ENCODE peak calls at places on chromosomes 16 and 17, in nine cellular contexts. N is lung microvascular endothelial cell; Q is omental fat pad; F is astrocyte; J is stimulated activated CD8-positive, alpha-beta memory T cell treated with anti-CD3 and anti-CD28 coated beads, Interleukin-15, amount 100 ng/mL, for 48 hours; I is AG20443; A is ovary; Z is erythroblast; O is GM04504. K is an unnamed sample.

GRCh38 chr16:30698816-30699614 is at the start of gene SRCAP:
- DNase-seq in O (peak), J (peak), I (peak), Z (peak), Q (peak), A (peak), N (peak), F (peak), K (peak)

GRCh38 chr16:22933173-22933572 is 119.2 kb downstream of the HS3ST2 start:
- DNase-seq in Z (no peak), I (no peak), J (no peak), O (no peak), A (no peak), N (peak), Q (no peak), F (no peak), K (no peak)

GRCh38 chr17:67221062-67221998 is 23.7 kb downstream of the HELZ start:
- DNase-seq in A (no peak), I (peak), O (no peak), F (no peak), J (no peak), Z (peak), Q (no peak), N (peak), K (peak)

GRCh38 chr17:28756025-28756804 is 12.4 kb downstream of the TRAF4 start:
- DNase-seq in Z (no peak), A (no peak), N (no peak), F (no peak), O (no peak), I (no peak), Q (no peak), J (no peak), K (no peak)

GRCh38 chr16:67155305-67156145 is 4.2 kb downstream of the TRADD start:
- DNase-seq in I (peak), J (peak), A (peak), Q (no peak), N (peak), Z (peak), O (peak), F (no peak), K (no peak)

GRCh38 chr16:81275795-81276194 is 37.3 kb downstream of the BCO1 start:
- DNase-seq in O (no peak), J (no peak), N (no peak), A (no peak), F (no peak), Z (no peak), I (no peak), Q (no peak), K (no peak)

GRCh38 chr17:28046034-28046825 is 3.8 kb downstream of the NLK start:
- DNase-seq in A (no peak), I (no peak), O (no peak), J (no peak), F (no peak), N (no peak), Q (no peak), Z (peak), K (no peak)

GRCh38 chr17:15257316-15257925 is 7.7 kb downstream of the PMP22 start:
- DNase-seq in O (peak), I (peak), A (peak), Z (peak), J (peak), N (peak), Q (peak), F (peak), K (peak)

GRCh38 chr17:78956254-78956653 is 23.5 kb downstream of the LGALS3BP start:
- DNase-seq in F (no peak), J (no peak), O (no peak), Z (no peak), N (no peak), I (no peak), Q (no peak), A (no peak), K (no peak)

GRCh38 chr16:55846598-55847346 is 13.9 kb upstream of the CES1 start:
- DNase-seq in N (no peak), J (no peak), I (no peak), F (no peak), Q (no peak), Z (no peak), A (no peak), O (no peak), K (no peak)

GRCh38 chr16:9297437-9298113 is 206.1 kb downstream of the HAPSTR1 start:
- DNase-seq in A (no peak), O (no peak), Z (peak), N (peak), F (no peak), Q (no peak), J (no peak), I (peak), K (peak)

GRCh38 chr17:75065562-75066151 is 18.6 kb downstream of the KCTD2 start:
- DNase-seq in J (no peak), O (no peak), F (no peak), A (no peak), Q (no peak), I (peak), N (peak), Z (no peak), K (no peak)

GRCh38 chr16:81798311-81799137 is 19.4 kb downstream of the PLCG2 start:
- DNase-seq in A (no peak), I (no peak), N (no peak), F (no peak), J (no peak), O (no peak), Q (no peak), Z (no peak), K (no peak)

GRCh38 chr17:75460295-75460694 is 3.9 kb downstream of the TMEM94 start:
- DNase-seq in J (no peak), F (no peak), Z (no peak), O (no peak), N (no peak), Q (no peak), I (no peak), A (no peak), K (no peak)

GRCh38 chr17:795721-796120 is 13.6 kb downstream of the MRM3 start:
- DNase-seq in Q (no peak), O (no peak), J (no peak), N (peak), Z (no peak), A (no peak), F (no peak), I (no peak), K (no peak)

GRCh38 chr17:80103061-80103481 is 1.7 kb downstream of the GAA start:
- DNase-seq in Z (no peak), F (no peak), I (no peak), Q (no peak), N (no peak), A (no peak), O (no peak), J (no peak), K (no peak)

GRCh38 chr17:2106308-2106707 is 51.4 kb downstream of the HIC1 start:
- DNase-seq in N (peak), I (no peak), Z (no peak), J (no peak), O (no peak), A (no peak), F (no peak), Q (no peak), K (no peak)

GRCh38 chr17:64083571-64084085 is 46.3 kb downstream of the ERN1 start:
- DNase-seq in O (no peak), I (no peak), Z (no peak), N (no peak), Q (no peak), A (no peak), F (no peak), J (no peak), K (no peak)